ENCODE peak calls at places on chromosome 20, in six cellular contexts. Q is brain microvascular endothelial cell, I is GM12865, S is uterus, B is IMR-90, A is spleen. G is an unnamed sample.

GRCh38 chr20:24834310-24834709 is 114.8 kb upstream of the CST7 start:
- DNase-seq in Q (no peak), I (peak; percentile 26), S (no peak), B (no peak), A (no peak), G (no peak)

GRCh38 chr20:34110025-34111013 is 1.7 kb downstream of the EIF2S2 start:
- DNase-seq in Q (no peak), I (peak; percentile 54), S (no peak), B (peak; percentile 10), A (no peak), G (peak; percentile 41)

GRCh38 chr20:43942661-43943285 is 28.1 kb downstream of the TOX2 start:
- DNase-seq in Q (peak; percentile 71), I (peak; percentile 80), S (no peak), B (peak; percentile 85), A (no peak), G (peak; percentile 79)

GRCh38 chr20:17674722-17675518 is 7.1 kb downstream of the RRBP1 start:
- DNase-seq in Q (no peak), I (no peak), S (no peak), B (peak; percentile 67), A (no peak), G (peak; percentile 52)

GRCh38 chr20:5041433-5041832 is 40.1 kb upstream of the SLC23A2 start:
- DNase-seq in Q (peak; percentile 65), I (no peak), S (no peak), B (no peak), A (no peak), G (peak; percentile 88)

GRCh38 chr20:12294684-12295083 is 377.0 kb downstream of the BTBD3 start:
- DNase-seq in Q (no peak), I (no peak), S (no peak), B (no peak), A (no peak), G (no peak)

GRCh38 chr20:15528386-15529111 is 1044.7 kb downstream of the KIF16B start:
- DNase-seq in Q (peak; percentile 67), I (peak; percentile 2), S (no peak), B (no peak), A (no peak), G (no peak)

GRCh38 chr20:63232235-63233060 is 3.3 kb upstream of the BIRC7 start:
- DNase-seq in Q (peak; percentile 90), I (no peak), S (no peak), B (peak; percentile 96), A (no peak), G (peak; percentile 85)

GRCh38 chr20:2585811-2586210 is 49.4 kb downstream of the TMC2 start:
- DNase-seq in Q (peak; percentile 90), I (no peak), S (no peak), B (peak; percentile 72), A (no peak), G (peak; percentile 47)

GRCh38 chr20:42981258-42981657 is 208.4 kb downstream of the PTPRT start:
- DNase-seq in Q (no peak), I (no peak), S (no peak), B (no peak), A (no peak), G (no peak)

GRCh38 chr20:24206995-24207394 is 218.4 kb upstream of the GGTLC1 start:
- DNase-seq in Q (no peak), I (no peak), S (no peak), B (no peak), A (no peak), G (peak; percentile 3)

GRCh38 chr20:12570371-12570770 is 438.4 kb upstream of the SPTLC3 start:
- DNase-seq in Q (peak; percentile 10), I (no peak), S (no peak), B (no peak), A (no peak), G (no peak)

GRCh38 chr20:4809707-4810106 is 88.0 kb downstream of the PRND start:
- DNase-seq in Q (no peak), I (peak; percentile 41), S (no peak), B (no peak), A (peak; percentile 83), G (no peak)

GRCh38 chr20:24681634-24682495 is 212.4 kb downstream of the SYNDIG1 start:
- DNase-seq in Q (no peak), I (no peak), S (no peak), B (no peak), A (peak; percentile 44), G (no peak)

GRCh38 chr20:33095249-33095648 is 15.8 kb downstream of the BPIFB4 start:
- DNase-seq in Q (no peak), I (no peak), S (no peak), B (no peak), A (no peak), G (no peak)

GRCh38 chr20:58993332-58994248 is 12.5 kb downstream of the NELFCD start:
- DNase-seq in Q (no peak), I (peak; percentile 58), S (peak; percentile 7), B (no peak), A (peak; percentile 64), G (no peak)

GRCh38 chr20:38748863-38749153 is 548 bp downstream of the ACTR5 start:
- DNase-seq in Q (no peak), I (peak; percentile 60), S (peak; percentile 23), B (no peak), A (no peak), G (no peak)

GRCh38 chr20:36543187-36544133 is 2.1 kb downstream of the MYL9 start:
- DNase-seq in Q (peak; percentile 77), I (no peak), S (peak; percentile 81), B (peak; percentile 83), A (peak; percentile 67), G (peak; percentile 72)

GRCh38 chr20:40743172-40743775 is 54.2 kb upstream of the MAFB start:
- DNase-seq in Q (no peak), I (no peak), S (no peak), B (no peak), A (no peak), G (no peak)

GRCh38 chr20:7856756-7857155 is 83.5 kb downstream of the HAO1 start:
- DNase-seq in Q (no peak), I (no peak), S (no peak), B (peak; percentile 69), A (no peak), G (peak; percentile 81)

GRCh38 chr20:33657704-33658095 is 4.4 kb upstream of the C20orf144 start:
- DNase-seq in Q (no peak), I (no peak), S (no peak), B (no peak), A (peak; percentile 63), G (no peak)

GRCh38 chr20:37972256-37973058 is 60.8 kb downstream of the TTI1 start:
- DNase-seq in Q (no peak), I (no peak), S (no peak), B (no peak), A (no peak), G (no peak)

GRCh38 chr20:19056909-19057308 is 155.5 kb upstream of the SLC24A3 start:
- DNase-seq in Q (no peak), I (no peak), S (no peak), B (no peak), A (no peak), G (no peak)

GRCh38 chr20:2467412-2467811 is 3.2 kb downstream of the SNRPB start:
- DNase-seq in Q (no peak), I (no peak), S (no peak), B (no peak), A (no peak), G (no peak)

GRCh38 chr20:13363473-13363872 is 142.4 kb downstream of the ISM1 start:
- DNase-seq in Q (no peak), I (no peak), S (no peak), B (no peak), A (no peak), G (no peak)

GRCh38 chr20:15146948-15147347 is 809.5 kb upstream of the FLRT3 start:
- DNase-seq in Q (no peak), I (no peak), S (no peak), B (no peak), A (no peak), G (no peak)

GRCh38 chr20:13703265-13703664 is 64.5 kb upstream of the TASP1 start:
- DNase-seq in Q (no peak), I (no peak), S (no peak), B (no peak), A (no peak), G (no peak)

GRCh38 chr20:21505810-21506530 is 7.9 kb downstream of the NKX2-2 start:
- DNase-seq in Q (no peak), I (peak; percentile 65), S (no peak), B (peak; percentile 20), A (peak; percentile 90), G (peak; percentile 47)
- H3K4me3 ChIP-seq in Q (peak overlapping the region; percentile 41), I (peak overlapping the region; percentile 49), S (peak overlapping the region; percentile 12), B (peak overlapping the region; percentile 42), A (peak overlapping the region; percentile 44), G (peak overlapping the region; percentile 57)

DNA sequence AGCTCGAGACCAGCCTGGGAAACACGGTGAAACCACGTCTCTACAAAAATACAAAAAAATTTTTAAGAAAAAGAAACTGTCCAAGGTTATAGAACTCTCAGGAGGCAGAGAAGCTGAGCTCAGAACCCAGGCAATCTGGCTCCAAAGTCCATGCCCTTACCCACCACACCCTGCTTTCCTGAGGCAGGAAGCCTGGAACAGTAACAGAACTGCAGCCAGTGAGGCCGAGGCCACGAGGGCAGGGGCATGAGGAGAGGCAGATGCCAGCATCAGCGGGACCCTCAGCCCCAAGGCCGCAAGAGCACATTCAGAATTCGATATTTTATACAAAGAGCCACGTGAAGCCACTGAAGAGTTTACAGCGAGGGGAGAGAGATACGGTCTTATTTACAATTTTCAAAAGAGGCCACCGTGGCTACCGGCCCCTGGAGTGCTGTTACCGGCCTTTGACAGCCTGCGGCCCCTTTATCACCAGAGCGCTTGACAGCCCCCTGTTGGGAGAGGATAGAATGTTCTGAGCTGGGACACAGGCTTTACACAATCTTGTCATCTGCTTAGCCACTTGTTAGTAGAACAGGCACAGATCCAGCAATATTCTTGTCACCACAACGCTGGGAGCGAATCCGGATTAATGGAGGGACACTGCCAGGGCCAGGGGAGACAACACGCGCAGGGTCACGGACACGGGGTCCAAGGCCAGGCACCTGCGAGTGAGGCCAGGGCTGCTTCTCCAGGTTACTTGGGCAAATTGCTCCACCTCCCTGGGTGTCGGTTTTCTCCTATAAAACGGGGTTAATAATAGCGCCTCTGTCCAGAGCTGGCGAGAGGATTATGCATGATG is 5.6 kb downstream of the SPATA2 start:
- DNase-seq in Q (no peak), I (no peak), S (no peak), B (no peak), A (no peak), G (no peak)
- TF ChIP-seq CTCF in Q (peak; percentile 57), I (no peak), S (no peak), B (no peak), A (no peak), G (no peak)

DNA sequence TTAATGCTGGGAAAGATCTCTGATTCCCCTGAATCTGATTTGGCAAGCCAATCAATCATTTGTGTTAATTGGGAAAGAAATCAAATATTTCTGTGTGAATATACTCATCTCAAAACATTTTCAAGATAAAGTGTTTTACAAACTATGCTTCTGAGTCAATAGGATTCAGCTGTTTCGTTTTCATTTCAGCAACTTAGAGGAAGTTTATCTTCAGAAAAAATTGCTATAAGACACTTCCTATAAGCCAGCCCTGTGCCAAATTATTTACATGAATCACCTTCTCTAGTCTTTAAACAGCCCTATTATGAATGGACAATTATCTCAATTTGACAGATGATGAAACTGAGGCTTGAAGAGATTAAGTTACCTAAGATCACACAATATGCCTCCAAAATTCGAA is 10.9 kb downstream of the DEFB129 start:
- DNase-seq in Q (no peak), I (no peak), S (no peak), B (no peak), A (no peak), G (no peak)
- H3K4me3 ChIP-seq in Q (no peak overlapping the region), I (no peak overlapping the region), S (no peak overlapping the region), B (no peak overlapping the region), A (peak overlapping the region; percentile 23), G (no peak overlapping the region)

DNA sequence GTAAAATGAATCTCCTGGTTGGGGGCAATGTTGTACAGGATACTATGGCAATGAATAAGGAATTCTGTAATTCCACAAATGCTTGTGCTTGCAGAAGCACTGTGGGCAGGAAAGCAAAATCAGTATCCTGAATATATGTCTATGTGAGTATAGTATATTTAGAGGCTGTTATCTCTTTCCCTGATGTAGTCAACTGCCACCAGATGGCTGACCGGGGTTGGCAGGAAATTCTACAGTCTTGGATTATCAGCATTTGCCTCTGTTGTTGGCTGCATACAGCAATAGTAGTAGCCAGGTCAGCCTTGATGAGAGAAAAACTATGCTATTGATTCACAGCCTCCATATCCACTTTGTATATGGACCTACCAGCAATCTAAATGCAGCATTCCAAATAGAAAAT is 425.1 kb upstream of the JAG1 start:
- DNase-seq in Q (no peak), I (no peak), S (no peak), B (no peak), A (no peak), G (no peak)
- TF ChIP-seq CTCF in Q (peak; percentile 49), I (peak; percentile 2), S (no peak), B (peak; percentile 31), A (no peak), G (peak; percentile 11)